ENCODE peak calls at places on chromosome 5, in eight cellular contexts. P, Z, W, M, L, E, V and Q are unnamed samples.

GRCh38 chr5:8633706-8634105 is 764.8 kb downstream of the MTRR start:
- DNase-seq in P (no peak), Z (no peak), W (no peak), M (no peak), L (no peak), E (no peak), V (no peak), Q (no peak)

GRCh38 chr5:16736158-16736994 is 119.6 kb upstream of the RETREG1 start:
- DNase-seq in P (no peak), Z (no peak), W (no peak), M (no peak), L (peak; percentile 41), E (no peak), V (no peak), Q (no peak)

GRCh38 chr5:60184599-60184998 is 291.1 kb upstream of the PDE4D start:
- DNase-seq in P (no peak), Z (no peak), W (no peak), M (no peak), L (no peak), E (no peak), V (no peak), Q (no peak)

GRCh38 chr5:100560860-100561259 is 25.7 kb downstream of the FAM174A start:
- DNase-seq in P (no peak), Z (no peak), W (no peak), M (no peak), L (no peak), E (no peak), V (no peak), Q (no peak)

GRCh38 chr5:166363071-166363470 is 1928.4 kb upstream of the WWC1 start:
- DNase-seq in P (no peak), Z (no peak), W (no peak), M (no peak), L (no peak), E (no peak), V (no peak), Q (no peak)

GRCh38 chr5:52132053-52132452 is 655.7 kb upstream of the ITGA1 start:
- DNase-seq in P (no peak), Z (no peak), W (no peak), M (no peak), L (no peak), E (no peak), V (no peak), Q (no peak)

GRCh38 chr5:106121972-106122605 is 1548.6 kb downstream of the EFNA5 start:
- DNase-seq in P (peak; percentile 56), Z (peak; percentile 14), W (no peak), M (peak; percentile 40), L (peak; percentile 75), E (peak; percentile 28), V (no peak), Q (no peak)

GRCh38 chr5:67809589-67809988 is 406.0 kb upstream of the PIK3R1 start:
- DNase-seq in P (peak; percentile 65), Z (no peak), W (peak; percentile 50), M (peak; percentile 13), L (no peak), E (no peak), V (no peak), Q (no peak)

GRCh38 chr5:96968074-96968473 is 32.2 kb downstream of the LNPEP start:
- DNase-seq in P (no peak), Z (no peak), W (no peak), M (no peak), L (peak; percentile 47), E (no peak), V (no peak), Q (no peak)

GRCh38 chr5:113520429-113520828 is 6.9 kb downstream of the YTHDC2 start:
- DNase-seq in P (no peak), Z (no peak), W (no peak), M (peak; percentile 24), L (peak; percentile 38), E (peak; percentile 14), V (no peak), Q (no peak)

GRCh38 chr5:149262315-149262714 is 9.3 kb upstream of the AFAP1L1 start:
- DNase-seq in P (no peak), Z (no peak), W (no peak), M (no peak), L (no peak), E (no peak), V (no peak), Q (no peak)

GRCh38 chr5:136356747-136357469 is 8.4 kb downstream of the TRPC7 start:
- DNase-seq in P (no peak), Z (no peak), W (no peak), M (no peak), L (no peak), E (no peak), V (no peak), Q (no peak)

GRCh38 chr5:68435611-68436010 is 220.1 kb downstream of the PIK3R1 start:
- DNase-seq in P (no peak), Z (no peak), W (no peak), M (no peak), L (no peak), E (no peak), V (no peak), Q (no peak)

GRCh38 chr5:76790632-76791290 is 28.1 kb upstream of the F2RL1 start:
- DNase-seq in P (no peak), Z (no peak), W (no peak), M (no peak), L (peak; percentile 82), E (no peak), V (no peak), Q (no peak)

GRCh38 chr5:95261369-95262175 is 23.3 kb downstream of the MCTP1 start:
- DNase-seq in P (peak; percentile 37), Z (no peak), W (no peak), M (peak; percentile 28), L (peak; percentile 47), E (no peak), V (no peak), Q (no peak)

GRCh38 chr5:172436874-172437369 is 17.4 kb downstream of the SH3PXD2B start:
- DNase-seq in P (no peak), Z (no peak), W (no peak), M (no peak), L (no peak), E (no peak), V (no peak), Q (no peak)

GRCh38 chr5:176588297-176588696 is 21.7 kb downstream of the GPRIN1 start:
- DNase-seq in P (no peak), Z (no peak), W (no peak), M (no peak), L (no peak), E (no peak), V (no peak), Q (no peak)

GRCh38 chr5:61071565-61071964 is 90.7 kb downstream of the SMIM15 start:
- DNase-seq in P (no peak), Z (peak; percentile 15), W (no peak), M (no peak), L (no peak), E (no peak), V (no peak), Q (no peak)

GRCh38 chr5:395921-396714 is 46.9 kb upstream of the EXOC3 start:
- DNase-seq in P (no peak), Z (peak; percentile 47), W (no peak), M (no peak), L (no peak), E (no peak), V (no peak), Q (no peak)

GRCh38 chr5:102481044-102481715 is 17.6 kb downstream of the SLCO6A1 start:
- DNase-seq in P (peak; percentile 71), Z (no peak), W (no peak), M (no peak), L (peak; percentile 18), E (no peak), V (no peak), Q (no peak)

GRCh38 chr5:157523976-157524375 is 51.6 kb downstream of the ADAM19 start:
- DNase-seq in P (no peak), Z (no peak), W (no peak), M (no peak), L (peak; percentile 16), E (no peak), V (no peak), Q (no peak)

GRCh38 chr5:38697013-38697412 is 140.6 kb upstream of the LIFR start:
- DNase-seq in P (no peak), Z (no peak), W (no peak), M (no peak), L (peak; percentile 26), E (no peak), V (no peak), Q (no peak)

GRCh38 chr5:133820516-133820915 is 147.9 kb downstream of the C5orf15 start:
- DNase-seq in P (peak; percentile 1), Z (no peak), W (no peak), M (no peak), L (peak; percentile 48), E (no peak), V (no peak), Q (no peak)

GRCh38 chr5:72999916-73000315 is 44.1 kb downstream of the FCHO2 start:
- DNase-seq in P (no peak), Z (no peak), W (no peak), M (no peak), L (no peak), E (no peak), V (no peak), Q (no peak)

GRCh38 chr5:132010645-132011560 is 555 bp downstream of the ACSL6 start:
- DNase-seq in P (no peak), Z (peak; percentile 74), W (no peak), M (no peak), L (no peak), E (no peak), V (no peak), Q (no peak)

GRCh38 chr5:100903036-100903887 is at the start of gene ST8SIA4:
- DNase-seq in P (peak; percentile 97), Z (peak; percentile 76), W (peak; percentile 84), M (peak; percentile 82), L (peak; percentile 14), E (peak; percentile 92), V (peak; percentile 89), Q (peak; percentile 82)

GRCh38 chr5:77347435-77348098 is 137.1 kb downstream of the PDE8B start:
- DNase-seq in P (no peak), Z (no peak), W (no peak), M (no peak), L (no peak), E (no peak), V (no peak), Q (no peak)

GRCh38 chr5:139481580-139482049 is 943 bp downstream of the STING1 start:
- DNase-seq in P (no peak), Z (peak; percentile 62), W (no peak), M (peak; percentile 47), L (peak; percentile 58), E (no peak), V (no peak), Q (peak; percentile 52)

GRCh38 chr5:132905938-132906337 is 32.5 kb downstream of the LEAP2 start:
- DNase-seq in P (no peak), Z (no peak), W (no peak), M (no peak), L (no peak), E (no peak), V (no peak), Q (no peak)

GRCh38 chr5:137923856-137924255 is 34.6 kb downstream of the PKD2L2 start:
- DNase-seq in P (no peak), Z (no peak), W (no peak), M (no peak), L (no peak), E (no peak), V (no peak), Q (peak; percentile 36)

GRCh38 chr5:84437673-84438315 is 53.1 kb upstream of the EDIL3 start:
- DNase-seq in P (no peak), Z (no peak), W (no peak), M (no peak), L (peak; percentile 19), E (no peak), V (no peak), Q (no peak)

GRCh38 chr5:2158109-2158508 is 275.4 kb upstream of the IRX4 start:
- DNase-seq in P (no peak), Z (no peak), W (no peak), M (no peak), L (no peak), E (no peak), V (no peak), Q (no peak)